ENCODE peak calls at places on chromosomes 3 and 15, in eight cellular contexts. One of them, this sample, is unnamed.

GRCh38 chr15:36601497-36601932 is 22.1 kb downstream of the CDIN1 start:
- DNase-seq in CD4-positive, alpha-beta memory T cell: no peak
- DNase-seq in cardiac muscle cell: peak; percentile 54
- DNase-seq in mammary epithelial cell: no peak
- DNase-seq in AG04450: peak; percentile 58
- DNase-seq in HepG2: no peak
- DNase-seq in heart left ventricle: peak; percentile 73
- DNase-seq in heart right ventricle: no peak
- DNase-seq in this sample: no peak

GRCh38 chr3:39705351-39705900 is 104.0 kb upstream of the MYRIP start:
- DNase-seq in CD4-positive, alpha-beta memory T cell: no peak
- DNase-seq in cardiac muscle cell: no peak
- DNase-seq in mammary epithelial cell: no peak
- DNase-seq in AG04450: no peak
- DNase-seq in HepG2: no peak
- DNase-seq in heart left ventricle: no peak
- DNase-seq in heart right ventricle: no peak
- DNase-seq in this sample: no peak

GRCh38 chr3:79297242-79297641 is 470.6 kb downstream of the ROBO1 start:
- DNase-seq in CD4-positive, alpha-beta memory T cell: no peak
- DNase-seq in cardiac muscle cell: peak; percentile 3
- DNase-seq in mammary epithelial cell: peak; percentile 78
- DNase-seq in AG04450: peak; percentile 85
- DNase-seq in HepG2: peak; percentile 51
- DNase-seq in heart left ventricle: no peak
- DNase-seq in heart right ventricle: no peak
- DNase-seq in this sample: peak; percentile 82

GRCh38 chr3:50010959-50011358 is 71.0 kb downstream of the RBM6 start:
- DNase-seq in CD4-positive, alpha-beta memory T cell: no peak
- DNase-seq in cardiac muscle cell: no peak
- DNase-seq in mammary epithelial cell: peak; percentile 45
- DNase-seq in AG04450: no peak
- DNase-seq in HepG2: no peak
- DNase-seq in heart left ventricle: no peak
- DNase-seq in heart right ventricle: no peak
- DNase-seq in this sample: no peak

GRCh38 chr3:41026394-41027177 is 172.7 kb upstream of the CTNNB1 start:
- DNase-seq in CD4-positive, alpha-beta memory T cell: no peak
- DNase-seq in cardiac muscle cell: peak; percentile 62
- DNase-seq in mammary epithelial cell: peak; percentile 42
- DNase-seq in AG04450: peak; percentile 7
- DNase-seq in HepG2: peak; percentile 35
- DNase-seq in heart left ventricle: peak; percentile 85
- DNase-seq in heart right ventricle: peak; percentile 53
- DNase-seq in this sample: no peak

GRCh38 chr3:16205156-16205870 is 30.8 kb downstream of the GALNT15 start:
- DNase-seq in CD4-positive, alpha-beta memory T cell: no peak
- DNase-seq in cardiac muscle cell: no peak
- DNase-seq in mammary epithelial cell: peak; percentile 97
- DNase-seq in AG04450: no peak
- DNase-seq in HepG2: no peak
- DNase-seq in heart left ventricle: no peak
- DNase-seq in heart right ventricle: no peak
- DNase-seq in this sample: peak; percentile 98

GRCh38 chr3:139127101-139127500 is 82.4 kb upstream of the PRR23C start:
- DNase-seq in CD4-positive, alpha-beta memory T cell: no peak
- DNase-seq in cardiac muscle cell: no peak
- DNase-seq in mammary epithelial cell: peak; percentile 90
- DNase-seq in AG04450: peak; percentile 49
- DNase-seq in HepG2: no peak
- DNase-seq in heart left ventricle: no peak
- DNase-seq in heart right ventricle: no peak
- DNase-seq in this sample: peak; percentile 87

GRCh38 chr3:15428539-15428938 is 1.1 kb downstream of the EAF1 start:
- DNase-seq in CD4-positive, alpha-beta memory T cell: peak; percentile 3
- DNase-seq in cardiac muscle cell: no peak
- DNase-seq in mammary epithelial cell: peak; percentile 90
- DNase-seq in AG04450: no peak
- DNase-seq in HepG2: no peak
- DNase-seq in heart left ventricle: no peak
- DNase-seq in heart right ventricle: no peak
- DNase-seq in this sample: peak; percentile 76

GRCh38 chr3:52834871-52835501 is at the start of gene MUSTN1:
- DNase-seq in CD4-positive, alpha-beta memory T cell: no peak
- DNase-seq in cardiac muscle cell: peak; percentile 29
- DNase-seq in mammary epithelial cell: no peak
- DNase-seq in AG04450: no peak
- DNase-seq in HepG2: peak; percentile 59
- DNase-seq in heart left ventricle: peak; percentile 36
- DNase-seq in heart right ventricle: peak; percentile 34
- DNase-seq in this sample: no peak

GRCh38 chr3:89360155-89360554 is 252.7 kb downstream of the EPHA3 start:
- DNase-seq in CD4-positive, alpha-beta memory T cell: no peak
- DNase-seq in cardiac muscle cell: no peak
- DNase-seq in mammary epithelial cell: peak; percentile 23
- DNase-seq in AG04450: no peak
- DNase-seq in HepG2: no peak
- DNase-seq in heart left ventricle: no peak
- DNase-seq in heart right ventricle: no peak
- DNase-seq in this sample: peak; percentile 46

GRCh38 chr3:158539414-158540014 is 31.5 kb upstream of the MLF1 start:
- DNase-seq in CD4-positive, alpha-beta memory T cell: peak; percentile 30
- DNase-seq in cardiac muscle cell: peak; percentile 72
- DNase-seq in mammary epithelial cell: peak; percentile 12
- DNase-seq in AG04450: peak; percentile 16
- DNase-seq in HepG2: peak; percentile 46
- DNase-seq in heart left ventricle: peak; percentile 7
- DNase-seq in heart right ventricle: no peak
- DNase-seq in this sample: no peak

GRCh38 chr3:171187706-171188290 is 161.3 kb upstream of the SLC2A2 start:
- DNase-seq in CD4-positive, alpha-beta memory T cell: peak; percentile 27
- DNase-seq in cardiac muscle cell: peak; percentile 58
- DNase-seq in mammary epithelial cell: no peak
- DNase-seq in AG04450: no peak
- DNase-seq in HepG2: peak; percentile 47
- DNase-seq in heart left ventricle: no peak
- DNase-seq in heart right ventricle: no peak
- DNase-seq in this sample: no peak

GRCh38 chr15:92904832-92905640 is 4.9 kb downstream of the CHD2 start:
- DNase-seq in CD4-positive, alpha-beta memory T cell: no peak
- DNase-seq in cardiac muscle cell: no peak
- DNase-seq in mammary epithelial cell: peak; percentile 25
- DNase-seq in AG04450: no peak
- DNase-seq in HepG2: no peak
- DNase-seq in heart left ventricle: no peak
- DNase-seq in heart right ventricle: no peak
- DNase-seq in this sample: no peak

GRCh38 chr3:106333911-106334618 is 465.3 kb upstream of the CBLB start:
- DNase-seq in CD4-positive, alpha-beta memory T cell: peak; percentile 17
- DNase-seq in cardiac muscle cell: no peak
- DNase-seq in mammary epithelial cell: peak; percentile 94
- DNase-seq in AG04450: peak; percentile 26
- DNase-seq in HepG2: no peak
- DNase-seq in heart left ventricle: no peak
- DNase-seq in heart right ventricle: no peak
- DNase-seq in this sample: peak; percentile 89

GRCh38 chr3:107368999-107369398 is 8.2 kb upstream of the CCDC54 start:
- DNase-seq in CD4-positive, alpha-beta memory T cell: no peak
- DNase-seq in cardiac muscle cell: no peak
- DNase-seq in mammary epithelial cell: no peak
- DNase-seq in AG04450: no peak
- DNase-seq in HepG2: no peak
- DNase-seq in heart left ventricle: no peak
- DNase-seq in heart right ventricle: no peak
- DNase-seq in this sample: no peak

GRCh38 chr3:107690522-107691138 is 167.9 kb downstream of the BBX start:
- DNase-seq in CD4-positive, alpha-beta memory T cell: peak; percentile 33
- DNase-seq in cardiac muscle cell: peak; percentile 59
- DNase-seq in mammary epithelial cell: peak; percentile 31
- DNase-seq in AG04450: peak; percentile 41
- DNase-seq in HepG2: peak; percentile 45
- DNase-seq in heart left ventricle: no peak
- DNase-seq in heart right ventricle: no peak
- DNase-seq in this sample: peak; percentile 3

GRCh38 chr3:141575879-141576743 is 89.3 kb downstream of the RASA2 start:
- DNase-seq in CD4-positive, alpha-beta memory T cell: peak; percentile 24
- DNase-seq in cardiac muscle cell: peak; percentile 8
- DNase-seq in mammary epithelial cell: no peak
- DNase-seq in AG04450: no peak
- DNase-seq in HepG2: peak; percentile 7
- DNase-seq in heart left ventricle: no peak
- DNase-seq in heart right ventricle: no peak
- DNase-seq in this sample: no peak

GRCh38 chr3:127276995-127277394 is 10.9 kb downstream of the PRR20G start:
- DNase-seq in CD4-positive, alpha-beta memory T cell: no peak
- DNase-seq in cardiac muscle cell: no peak
- DNase-seq in mammary epithelial cell: no peak
- DNase-seq in AG04450: no peak
- DNase-seq in HepG2: no peak
- DNase-seq in heart left ventricle: no peak
- DNase-seq in heart right ventricle: no peak
- DNase-seq in this sample: no peak

GRCh38 chr3:172688588-172688987 is 22.3 kb downstream of the NCEH1 start:
- DNase-seq in CD4-positive, alpha-beta memory T cell: no peak
- DNase-seq in cardiac muscle cell: peak; percentile 49
- DNase-seq in mammary epithelial cell: no peak
- DNase-seq in AG04450: no peak
- DNase-seq in HepG2: no peak
- DNase-seq in heart left ventricle: peak; percentile 20
- DNase-seq in heart right ventricle: no peak
- DNase-seq in this sample: no peak

GRCh38 chr3:155753038-155753647 is 8.3 kb upstream of the PLCH1 start:
- DNase-seq in CD4-positive, alpha-beta memory T cell: no peak
- DNase-seq in cardiac muscle cell: peak; percentile 26
- DNase-seq in mammary epithelial cell: no peak
- DNase-seq in AG04450: no peak
- DNase-seq in HepG2: peak; percentile 39
- DNase-seq in heart left ventricle: no peak
- DNase-seq in heart right ventricle: no peak
- DNase-seq in this sample: no peak

GRCh38 chr3:108838411-108838810 is 15.8 kb downstream of the TRAT1 start:
- DNase-seq in CD4-positive, alpha-beta memory T cell: no peak
- DNase-seq in cardiac muscle cell: no peak
- DNase-seq in mammary epithelial cell: no peak
- DNase-seq in AG04450: no peak
- DNase-seq in HepG2: no peak
- DNase-seq in heart left ventricle: no peak
- DNase-seq in heart right ventricle: no peak
- DNase-seq in this sample: no peak
- H3K27ac ChIP-seq in CD4-positive, alpha-beta memory T cell: peak overlapping the region; percentile 22
- H3K27ac ChIP-seq in cardiac muscle cell: no peak overlapping the region
- H3K27ac ChIP-seq in mammary epithelial cell: no peak overlapping the region
- H3K27ac ChIP-seq in AG04450: no peak overlapping the region
- H3K27ac ChIP-seq in HepG2: no peak overlapping the region
- H3K27ac ChIP-seq in heart left ventricle: no peak overlapping the region
- H3K27ac ChIP-seq in heart right ventricle: no peak overlapping the region
- H3K27ac ChIP-seq in this sample: no peak overlapping the region

GRCh38 chr3:149752788-149753136 is 473 bp upstream of the COMMD2 start:
- DNase-seq in CD4-positive, alpha-beta memory T cell: no peak
- DNase-seq in cardiac muscle cell: no peak
- DNase-seq in mammary epithelial cell: no peak
- DNase-seq in AG04450: no peak
- DNase-seq in HepG2: no peak
- DNase-seq in heart left ventricle: no peak
- DNase-seq in heart right ventricle: no peak
- DNase-seq in this sample: no peak
- H3K27ac ChIP-seq in CD4-positive, alpha-beta memory T cell: peak overlapping the region; percentile 70
- H3K27ac ChIP-seq in cardiac muscle cell: no peak overlapping the region
- H3K27ac ChIP-seq in mammary epithelial cell: peak overlapping the region; percentile 75
- H3K27ac ChIP-seq in AG04450: no peak overlapping the region
- H3K27ac ChIP-seq in HepG2: no peak overlapping the region
- H3K27ac ChIP-seq in heart left ventricle: peak overlapping the region; percentile 66
- H3K27ac ChIP-seq in heart right ventricle: peak overlapping the region; percentile 82
- H3K27ac ChIP-seq in this sample: peak overlapping the region; percentile 51

GRCh38 chr15:57143511-57144078 is 225.2 kb downstream of the TCF12 start:
- DNase-seq in CD4-positive, alpha-beta memory T cell: no peak
- DNase-seq in cardiac muscle cell: no peak
- DNase-seq in mammary epithelial cell: no peak
- DNase-seq in AG04450: no peak
- DNase-seq in HepG2: no peak
- DNase-seq in heart left ventricle: no peak
- DNase-seq in heart right ventricle: no peak
- DNase-seq in this sample: no peak
- H3K27ac ChIP-seq in CD4-positive, alpha-beta memory T cell: no peak overlapping the region
- H3K27ac ChIP-seq in cardiac muscle cell: no peak overlapping the region
- H3K27ac ChIP-seq in mammary epithelial cell: no peak overlapping the region
- H3K27ac ChIP-seq in AG04450: no peak overlapping the region
- H3K27ac ChIP-seq in HepG2: no peak overlapping the region
- H3K27ac ChIP-seq in heart left ventricle: no peak overlapping the region
- H3K27ac ChIP-seq in heart right ventricle: no peak overlapping the region
- H3K27ac ChIP-seq in this sample: no peak overlapping the region

GRCh38 chr15:95341686-95342085 is 988.8 kb upstream of the NR2F2 start:
- DNase-seq in CD4-positive, alpha-beta memory T cell: no peak
- DNase-seq in cardiac muscle cell: no peak
- DNase-seq in mammary epithelial cell: no peak
- DNase-seq in AG04450: no peak
- DNase-seq in HepG2: no peak
- DNase-seq in heart left ventricle: no peak
- DNase-seq in heart right ventricle: no peak
- DNase-seq in this sample: no peak
- H3K27ac ChIP-seq in CD4-positive, alpha-beta memory T cell: no peak overlapping the region
- H3K27ac ChIP-seq in cardiac muscle cell: no peak overlapping the region
- H3K27ac ChIP-seq in mammary epithelial cell: no peak overlapping the region
- H3K27ac ChIP-seq in AG04450: no peak overlapping the region
- H3K27ac ChIP-seq in HepG2: no peak overlapping the region
- H3K27ac ChIP-seq in heart left ventricle: no peak overlapping the region
- H3K27ac ChIP-seq in heart right ventricle: no peak overlapping the region
- H3K27ac ChIP-seq in this sample: no peak overlapping the region

DNA sequence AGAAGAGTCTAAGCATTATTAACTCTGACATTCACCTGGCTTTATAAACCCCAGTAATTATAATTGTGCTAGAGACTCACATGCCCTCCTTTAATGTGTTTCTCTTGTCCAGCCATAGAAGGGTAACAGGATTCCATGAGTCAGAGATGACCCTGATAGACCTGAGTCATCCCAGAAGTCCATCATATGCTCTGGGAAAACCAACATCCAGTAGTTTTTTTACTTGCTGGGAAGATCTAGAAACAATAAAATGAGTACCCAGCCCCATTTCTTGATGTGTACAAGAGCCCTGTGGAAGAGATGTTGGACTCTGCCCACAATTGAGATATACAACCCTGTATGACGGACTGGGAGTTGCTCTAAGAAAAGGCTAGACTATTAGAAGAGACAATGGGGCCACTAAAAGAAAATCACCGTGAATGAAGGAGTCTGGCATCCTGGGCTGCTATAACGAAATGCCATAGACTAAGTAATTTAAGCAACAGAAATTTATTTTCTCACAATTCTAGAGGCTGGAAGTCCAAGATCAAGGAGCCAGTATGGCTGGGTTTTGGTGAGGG is 22.3 kb upstream of the THUMPD3 start:
- DNase-seq in CD4-positive, alpha-beta memory T cell: no peak
- DNase-seq in cardiac muscle cell: no peak
- DNase-seq in mammary epithelial cell: peak; percentile 77
- DNase-seq in AG04450: no peak
- DNase-seq in HepG2: peak; percentile 41
- DNase-seq in heart left ventricle: no peak
- DNase-seq in heart right ventricle: no peak
- DNase-seq in this sample: no peak
- H3K27ac ChIP-seq in CD4-positive, alpha-beta memory T cell: no peak overlapping the region
- H3K27ac ChIP-seq in cardiac muscle cell: no peak overlapping the region
- H3K27ac ChIP-seq in mammary epithelial cell: peak overlapping the region; percentile 25
- H3K27ac ChIP-seq in AG04450: peak overlapping the region; percentile 87
- H3K27ac ChIP-seq in HepG2: no peak overlapping the region
- H3K27ac ChIP-seq in heart left ventricle: no peak overlapping the region
- H3K27ac ChIP-seq in heart right ventricle: no peak overlapping the region
- H3K27ac ChIP-seq in this sample: peak overlapping the region; percentile 37